ENCODE peak calls at places on chromosomes 2 and 18, in seven cellular contexts. One of them, this sample, is unnamed. For H3K4me1, the result is how much of the 10 kb centered on the place peaks cover.

GRCh38 chr2:75707901-75708300 is 2.8 kb downstream of the GCFC2 start:
- DNase-seq in stomach: no peak
- DNase-seq in H1: no peak
- DNase-seq in mesendoderm: no peak
- DNase-seq in IMR-90: peak
- DNase-seq in A549: no peak
- DNase-seq in hepatocyte: no peak
- DNase-seq in this sample: no peak

GRCh38 chr2:143778981-143779380 is 649.8 kb downstream of the ARHGAP15 start:
- DNase-seq in mesendoderm: peak
- DNase-seq in hepatocyte: no peak
- DNase-seq in IMR-90: peak
- DNase-seq in A549: no peak
- DNase-seq in H1: no peak
- DNase-seq in stomach: no peak
- DNase-seq in this sample: no peak

GRCh38 chr2:66095820-66096219 is 339.1 kb upstream of the MEIS1 start:
- DNase-seq in H1: no peak
- DNase-seq in stomach: no peak
- DNase-seq in IMR-90: no peak
- DNase-seq in mesendoderm: peak
- DNase-seq in A549: no peak
- DNase-seq in hepatocyte: no peak
- DNase-seq in this sample: no peak

GRCh38 chr18:1392865-1393734 is 488.4 kb downstream of the ADCYAP1 start:
- DNase-seq in H1: no peak
- DNase-seq in A549: no peak
- DNase-seq in mesendoderm: no peak
- DNase-seq in hepatocyte: no peak
- DNase-seq in IMR-90: no peak
- DNase-seq in stomach: no peak
- DNase-seq in this sample: no peak

GRCh38 chr2:240425236-240425615 is 10.2 kb upstream of the GPC1 start:
- DNase-seq in A549: no peak
- DNase-seq in mesendoderm: no peak
- DNase-seq in hepatocyte: no peak
- DNase-seq in IMR-90: no peak
- DNase-seq in H1: no peak
- DNase-seq in stomach: peak
- DNase-seq in this sample: no peak

GRCh38 chr18:21820035-21820810 is 79.6 kb downstream of the MIB1 start:
- DNase-seq in H1: no peak
- DNase-seq in IMR-90: peak
- DNase-seq in stomach: no peak
- DNase-seq in hepatocyte: peak
- DNase-seq in mesendoderm: peak
- DNase-seq in A549: peak
- DNase-seq in this sample: no peak

GRCh38 chr2:85259101-85259590 is 68.6 kb downstream of the TGOLN2 start:
- DNase-seq in A549: no peak
- DNase-seq in mesendoderm: peak
- DNase-seq in H1: no peak
- DNase-seq in IMR-90: peak
- DNase-seq in hepatocyte: peak
- DNase-seq in stomach: no peak
- DNase-seq in this sample: no peak

GRCh38 chr2:190351955-190352354 is 8.6 kb downstream of the INPP1 start:
- DNase-seq in H1: no peak
- DNase-seq in mesendoderm: no peak
- DNase-seq in A549: no peak
- DNase-seq in stomach: no peak
- DNase-seq in hepatocyte: no peak
- DNase-seq in IMR-90: no peak
- DNase-seq in this sample: no peak

GRCh38 chr2:23460228-23460627 is 75.2 kb downstream of the KLHL29 start:
- DNase-seq in H1: no peak
- DNase-seq in stomach: no peak
- DNase-seq in A549: peak
- DNase-seq in IMR-90: peak
- DNase-seq in mesendoderm: peak
- DNase-seq in hepatocyte: no peak
- DNase-seq in this sample: no peak

GRCh38 chr18:62863629-62864028 is 148.3 kb downstream of the PHLPP1 start:
- DNase-seq in IMR-90: peak
- DNase-seq in H1: no peak
- DNase-seq in mesendoderm: peak
- DNase-seq in A549: no peak
- DNase-seq in stomach: no peak
- DNase-seq in hepatocyte: no peak
- DNase-seq in this sample: no peak

GRCh38 chr2:127664065-127664894 is 11.1 kb downstream of the LIMS2 start:
- DNase-seq in hepatocyte: no peak
- DNase-seq in H1: no peak
- DNase-seq in mesendoderm: no peak
- DNase-seq in IMR-90: no peak
- DNase-seq in stomach: no peak
- DNase-seq in A549: no peak
- DNase-seq in this sample: peak

GRCh38 chr18:74013955-74014354 is 133.7 kb downstream of the FBXO15 start:
- DNase-seq in mesendoderm: no peak
- DNase-seq in H1: no peak
- DNase-seq in IMR-90: peak
- DNase-seq in hepatocyte: no peak
- DNase-seq in A549: no peak
- DNase-seq in stomach: no peak
- DNase-seq in this sample: no peak

GRCh38 chr2:132690664-132691303 is 20.8 kb upstream of the LYPD1 start:
- DNase-seq in A549: no peak
- DNase-seq in stomach: no peak
- DNase-seq in hepatocyte: no peak
- DNase-seq in H1: no peak
- DNase-seq in IMR-90: peak
- DNase-seq in mesendoderm: no peak
- DNase-seq in this sample: no peak

GRCh38 chr2:199070550-199070949 is 387.2 kb downstream of the SATB2 start:
- DNase-seq in H1: no peak
- DNase-seq in IMR-90: no peak
- DNase-seq in hepatocyte: no peak
- DNase-seq in stomach: no peak
- DNase-seq in mesendoderm: no peak
- DNase-seq in A549: no peak
- DNase-seq in this sample: no peak

GRCh38 chr2:37615808-37616673 is 55.4 kb downstream of the CDC42EP3 start:
- DNase-seq in A549: no peak
- DNase-seq in mesendoderm: peak
- DNase-seq in hepatocyte: no peak
- DNase-seq in IMR-90: no peak
- DNase-seq in H1: no peak
- DNase-seq in stomach: peak
- DNase-seq in this sample: peak

GRCh38 chr2:107358362-107358761 is 468.3 kb upstream of the RGPD4 start:
- DNase-seq in H1: no peak
- DNase-seq in IMR-90: no peak
- DNase-seq in mesendoderm: no peak
- DNase-seq in A549: no peak
- DNase-seq in hepatocyte: no peak
- DNase-seq in stomach: no peak
- DNase-seq in this sample: no peak

GRCh38 chr2:1162246-1162645 is 211.6 kb downstream of the SNTG2 start:
- DNase-seq in mesendoderm: no peak
- DNase-seq in hepatocyte: no peak
- DNase-seq in A549: no peak
- DNase-seq in H1: no peak
- DNase-seq in stomach: no peak
- DNase-seq in IMR-90: no peak
- DNase-seq in this sample: no peak
- H3K27ac ChIP-seq in mesendoderm: no peak
- H3K27ac ChIP-seq in hepatocyte: no peak
- H3K27ac ChIP-seq in A549: no peak
- H3K27ac ChIP-seq in H1: no peak
- H3K27ac ChIP-seq in stomach: peak
- H3K27ac ChIP-seq in IMR-90: no peak
- H3K27ac ChIP-seq in this sample: peak

GRCh38 chr2:102622646-102623045 is 3.3 kb downstream of the SLC9A2 start:
- DNase-seq in A549: no peak
- DNase-seq in IMR-90: no peak
- DNase-seq in stomach: no peak
- DNase-seq in hepatocyte: no peak
- DNase-seq in H1: no peak
- DNase-seq in mesendoderm: no peak
- DNase-seq in this sample: no peak

GRCh38 chr2:102621630-102622029 is 2.3 kb downstream of the SLC9A2 start:
- DNase-seq in mesendoderm: no peak
- DNase-seq in H1: no peak
- DNase-seq in stomach: no peak
- DNase-seq in A549: no peak
- DNase-seq in hepatocyte: no peak
- DNase-seq in IMR-90: no peak
- DNase-seq in this sample: no peak

GRCh38 chr2:102618452-102619413 is 620 bp upstream of the SLC9A2 start:
- DNase-seq in IMR-90: no peak
- DNase-seq in mesendoderm: peak
- DNase-seq in stomach: peak
- DNase-seq in hepatocyte: peak
- DNase-seq in A549: peak
- DNase-seq in H1: peak
- DNase-seq in this sample: peak

GRCh38 chr2:102619414-102620319 is at the start of gene SLC9A2:
- DNase-seq in H1: peak
- DNase-seq in stomach: peak
- DNase-seq in hepatocyte: peak
- DNase-seq in A549: peak
- DNase-seq in mesendoderm: peak
- DNase-seq in IMR-90: no peak
- DNase-seq in this sample: peak

GRCh38 chr2:102620367-102620766 is 1.0 kb downstream of the SLC9A2 start:
- DNase-seq in stomach: peak
- DNase-seq in A549: peak
- DNase-seq in hepatocyte: peak
- DNase-seq in H1: no peak
- DNase-seq in IMR-90: no peak
- DNase-seq in mesendoderm: peak
- DNase-seq in this sample: no peak
- H3K4me1 ChIP-seq in stomach: under half
- H3K4me1 ChIP-seq in A549: under half
- H3K4me1 ChIP-seq in hepatocyte: under half
- H3K4me1 ChIP-seq in H1: under half
- H3K4me1 ChIP-seq in IMR-90: under half
- H3K4me1 ChIP-seq in mesendoderm: under half
- H3K4me1 ChIP-seq in this sample: under half

GRCh38 chr2:43758738-43759137 is 15.1 kb upstream of the DYNC2LI1 start:
- DNase-seq in hepatocyte: no peak
- DNase-seq in H1: no peak
- DNase-seq in stomach: no peak
- DNase-seq in IMR-90: no peak
- DNase-seq in mesendoderm: no peak
- DNase-seq in A549: peak
- DNase-seq in this sample: no peak
- H3K4me3 ChIP-seq in hepatocyte: no peak
- H3K4me3 ChIP-seq in H1: no peak
- H3K4me3 ChIP-seq in stomach: no peak
- H3K4me3 ChIP-seq in IMR-90: no peak
- H3K4me3 ChIP-seq in mesendoderm: no peak
- H3K4me3 ChIP-seq in A549: no peak
- H3K4me3 ChIP-seq in this sample: no peak

GRCh38 chr18:53739700-53740099 is 484.8 kb downstream of the MBD2 start:
- DNase-seq in A549: no peak
- DNase-seq in hepatocyte: no peak
- DNase-seq in mesendoderm: no peak
- DNase-seq in stomach: no peak
- DNase-seq in H1: no peak
- DNase-seq in IMR-90: no peak
- DNase-seq in this sample: no peak

GRCh38 chr18:53745986-53746385 is 478.5 kb downstream of the MBD2 start:
- DNase-seq in mesendoderm: no peak
- DNase-seq in H1: no peak
- DNase-seq in IMR-90: no peak
- DNase-seq in hepatocyte: no peak
- DNase-seq in stomach: no peak
- DNase-seq in A549: no peak
- DNase-seq in this sample: no peak

GRCh38 chr18:53747761-53748160 is 476.7 kb downstream of the MBD2 start:
- DNase-seq in IMR-90: no peak
- DNase-seq in hepatocyte: no peak
- DNase-seq in A549: no peak
- DNase-seq in H1: no peak
- DNase-seq in mesendoderm: peak
- DNase-seq in stomach: no peak
- DNase-seq in this sample: no peak

GRCh38 chr18:53745228-53745967 is 479.1 kb downstream of the MBD2 start:
- DNase-seq in A549: peak
- DNase-seq in IMR-90: no peak
- DNase-seq in stomach: no peak
- DNase-seq in mesendoderm: no peak
- DNase-seq in hepatocyte: no peak
- DNase-seq in H1: no peak
- DNase-seq in this sample: no peak
- H3K27ac ChIP-seq in A549: no peak
- H3K27ac ChIP-seq in IMR-90: no peak
- H3K27ac ChIP-seq in stomach: peak
- H3K27ac ChIP-seq in mesendoderm: no peak
- H3K27ac ChIP-seq in hepatocyte: no peak
- H3K27ac ChIP-seq in H1: no peak
- H3K27ac ChIP-seq in this sample: no peak

GRCh38 chr2:96868555-96869280 is 1.2 kb downstream of the SEMA4C start:
- DNase-seq in IMR-90: peak
- DNase-seq in H1: peak
- DNase-seq in mesendoderm: peak
- DNase-seq in stomach: peak
- DNase-seq in A549: peak
- DNase-seq in hepatocyte: peak
- DNase-seq in this sample: peak

GRCh38 chr2:96872591-96873349 is 2.9 kb upstream of the SEMA4C start:
- DNase-seq in stomach: no peak
- DNase-seq in A549: no peak
- DNase-seq in H1: no peak
- DNase-seq in hepatocyte: no peak
- DNase-seq in IMR-90: peak
- DNase-seq in mesendoderm: peak
- DNase-seq in this sample: no peak

GRCh38 chr2:96869281-96869823 is 528 bp downstream of the SEMA4C start:
- DNase-seq in IMR-90: peak
- DNase-seq in H1: peak
- DNase-seq in stomach: peak
- DNase-seq in hepatocyte: peak
- DNase-seq in A549: peak
- DNase-seq in mesendoderm: peak
- DNase-seq in this sample: peak

GRCh38 chr2:96869824-96870630 is at the start of gene SEMA4C:
- DNase-seq in IMR-90: no peak
- DNase-seq in mesendoderm: peak
- DNase-seq in A549: peak
- DNase-seq in H1: peak
- DNase-seq in hepatocyte: peak
- DNase-seq in stomach: peak
- DNase-seq in this sample: peak

GRCh38 chr2:96870631-96871255 is 863 bp upstream of the SEMA4C start:
- DNase-seq in IMR-90: no peak
- DNase-seq in stomach: peak
- DNase-seq in A549: peak
- DNase-seq in hepatocyte: peak
- DNase-seq in mesendoderm: peak
- DNase-seq in H1: no peak
- DNase-seq in this sample: peak
- H3K4me1 ChIP-seq in IMR-90: under half
- H3K4me1 ChIP-seq in stomach: under half
- H3K4me1 ChIP-seq in A549: under half
- H3K4me1 ChIP-seq in hepatocyte: half or more
- H3K4me1 ChIP-seq in mesendoderm: under half
- H3K4me1 ChIP-seq in H1: under half
- H3K4me1 ChIP-seq in this sample: half or more

This sample was measured in upper lobe of right lung.